ENCODE peak calls at places on chromosomes 5 and 9, in nine cellular contexts. B, K, H, M, I, U, Z, N and O are unnamed samples.

GRCh38 chr9:2559212-2560152 is 62.1 kb upstream of the VLDLR start:
- DNase-seq in M (peak; percentile 71), H (peak; percentile 63), Z (no peak), N (no peak), U (peak; percentile 90), B (no peak), K (peak; percentile 95), I (peak; percentile 87), O (no peak)

GRCh38 chr5:123087173-123088030 is 1.6 kb upstream of the PRDM6 start:
- DNase-seq in H (no peak), U (no peak), K (no peak), Z (no peak), B (no peak), M (no peak), I (no peak), N (no peak), O (no peak)

GRCh38 chr9:121670447-121670846 is 19.0 kb downstream of the DAB2IP start:
- DNase-seq in Z (no peak), U (peak; percentile 89), B (no peak), H (no peak), M (peak; percentile 76), N (no peak), K (peak; percentile 75), I (no peak), O (no peak)

GRCh38 chr5:59483971-59484472 is 409.5 kb downstream of the PDE4D start:
- DNase-seq in N (no peak), I (no peak), K (peak; percentile 11), Z (no peak), H (no peak), M (no peak), B (no peak), U (no peak), O (no peak)

GRCh38 chr5:29001666-29002065 is 1963.3 kb upstream of the CDH9 start:
- DNase-seq in I (no peak), M (no peak), N (no peak), U (no peak), K (no peak), B (no peak), Z (no peak), H (no peak), O (no peak)

GRCh38 chr5:53035868-53036381 is 46.8 kb downstream of the ITGA2 start:
- DNase-seq in N (no peak), K (peak; percentile 66), B (no peak), H (no peak), Z (no peak), I (no peak), U (no peak), M (no peak), O (no peak)

GRCh38 chr9:136881691-136882108 is 4.6 kb upstream of the TRAF2 start:
- DNase-seq in Z (no peak), M (no peak), N (peak; percentile 79), K (peak; percentile 44), B (no peak), U (peak; percentile 53), H (peak; percentile 61), I (no peak), O (peak; percentile 65)

GRCh38 chr5:68449380-68449779 is 233.8 kb downstream of the PIK3R1 start:
- DNase-seq in Z (no peak), I (no peak), K (no peak), H (no peak), M (peak; percentile 71), B (no peak), N (no peak), U (no peak), O (no peak)

GRCh38 chr5:172315599-172316531 is 32.3 kb upstream of the UBTD2 start:
- DNase-seq in Z (no peak), I (no peak), K (no peak), M (no peak), U (no peak), B (no peak), H (no peak), N (no peak), O (no peak)

GRCh38 chr9:91502913-91503649 is 79.4 kb upstream of the NFIL3 start:
- DNase-seq in U (no peak), H (no peak), N (no peak), M (no peak), Z (no peak), K (no peak), I (no peak), B (no peak), O (no peak)

GRCh38 chr9:120152295-120152694 is 427.7 kb downstream of the CDK5RAP2 start:
- DNase-seq in N (no peak), H (no peak), K (no peak), M (peak; percentile 17), B (peak; percentile 48), I (peak; percentile 18), U (no peak), Z (no peak), O (no peak)

GRCh38 chr5:50889790-50890189 is 223.4 kb downstream of the PARP8 start:
- DNase-seq in N (no peak), Z (no peak), B (no peak), H (no peak), U (no peak), K (no peak), I (no peak), M (no peak), O (no peak)

GRCh38 chr9:33022755-33023154 is 2.3 kb upstream of the DNAJA1 start:
- DNase-seq in U (no peak), B (no peak), N (no peak), Z (no peak), K (no peak), M (no peak), I (no peak), H (no peak), O (no peak)

DNA sequence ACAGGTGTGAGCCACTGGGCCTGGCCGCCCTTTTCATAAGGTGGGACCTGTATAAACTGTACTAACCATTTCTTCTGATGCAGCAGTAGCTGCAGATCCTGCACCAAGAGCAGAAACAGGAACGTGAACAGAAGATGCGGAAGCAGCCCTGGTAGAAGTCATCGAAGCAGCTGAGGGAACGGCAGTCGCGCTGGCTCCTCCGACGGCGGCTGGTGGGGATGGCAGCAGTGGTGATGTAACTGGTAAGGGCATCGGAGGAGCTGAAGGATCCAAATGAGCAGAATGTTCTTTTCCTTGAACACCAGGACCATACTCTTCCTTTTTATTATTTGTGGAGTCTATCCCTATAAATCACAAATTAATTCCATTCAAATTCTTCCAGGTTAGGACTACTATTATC is 32.1 kb downstream of the POC5 start:
- DNase-seq in N (no peak), H (no peak), I (no peak), U (no peak), K (no peak), Z (no peak), B (no peak), M (no peak), O (no peak)
- H3K36me3 ChIP-seq in N (no peaks in the 10 kb centered on the region), H (peaks cover 57% of the 10 kb centered on the region), I (peaks cover 43% of the 10 kb centered on the region), U (no peaks in the 10 kb centered on the region), K (peaks cover 4% of the 10 kb centered on the region), Z (peaks cover 23% of the 10 kb centered on the region), B (peaks cover 3% of the 10 kb centered on the region), M (no peaks in the 10 kb centered on the region), O (peaks cover 10% of the 10 kb centered on the region)

GRCh38 chr9:19255112-19255511 is 24.6 kb downstream of the DENND4C start:
- DNase-seq in U (no peak), Z (no peak), I (no peak), M (no peak), B (no peak), N (no peak), K (no peak), H (no peak), O (no peak)

GRCh38 chr9:19252885-19253219 is 22.4 kb downstream of the DENND4C start:
- DNase-seq in Z (no peak), K (no peak), U (no peak), I (no peak), B (no peak), H (no peak), N (no peak), M (no peak), O (no peak)

GRCh38 chr9:19252174-19252884 is 21.8 kb downstream of the DENND4C start:
- DNase-seq in K (no peak), M (no peak), Z (no peak), I (no peak), U (no peak), B (no peak), N (no peak), H (no peak), O (no peak)

GRCh38 chr9:19255821-19256220 is 25.3 kb downstream of the DENND4C start:
- DNase-seq in Z (no peak), H (no peak), K (no peak), N (no peak), U (no peak), M (no peak), B (no peak), I (no peak), O (no peak)
- H3K9me3 ChIP-seq in Z (no peaks in the 10 kb centered on the region), H (no peaks in the 10 kb centered on the region), K (no peaks in the 10 kb centered on the region), N (no peaks in the 10 kb centered on the region), U (no peaks in the 10 kb centered on the region), M (peaks cover 3% of the 10 kb centered on the region), B (no peaks in the 10 kb centered on the region), I (peaks cover 5% of the 10 kb centered on the region), O (no peaks in the 10 kb centered on the region)

GRCh38 chr9:124332756-124333155 is 75.0 kb downstream of the NEK6 start:
- DNase-seq in K (no peak), Z (no peak), H (no peak), U (no peak), M (no peak), B (no peak), I (no peak), N (no peak), O (no peak)

GRCh38 chr9:124334568-124335319 is 77.0 kb downstream of the NEK6 start:
- DNase-seq in Z (no peak), K (no peak), I (no peak), M (no peak), N (peak; percentile 19), B (no peak), U (no peak), H (no peak), O (no peak)

GRCh38 chr9:124332321-124332720 is 74.6 kb downstream of the NEK6 start:
- DNase-seq in U (no peak), B (no peak), Z (no peak), M (no peak), N (no peak), K (no peak), I (no peak), H (no peak), O (no peak)

GRCh38 chr9:124331580-124331979 is 73.8 kb downstream of the NEK6 start:
- DNase-seq in B (no peak), H (no peak), M (no peak), U (no peak), N (no peak), I (no peak), K (no peak), Z (no peak), O (no peak)

DNA sequence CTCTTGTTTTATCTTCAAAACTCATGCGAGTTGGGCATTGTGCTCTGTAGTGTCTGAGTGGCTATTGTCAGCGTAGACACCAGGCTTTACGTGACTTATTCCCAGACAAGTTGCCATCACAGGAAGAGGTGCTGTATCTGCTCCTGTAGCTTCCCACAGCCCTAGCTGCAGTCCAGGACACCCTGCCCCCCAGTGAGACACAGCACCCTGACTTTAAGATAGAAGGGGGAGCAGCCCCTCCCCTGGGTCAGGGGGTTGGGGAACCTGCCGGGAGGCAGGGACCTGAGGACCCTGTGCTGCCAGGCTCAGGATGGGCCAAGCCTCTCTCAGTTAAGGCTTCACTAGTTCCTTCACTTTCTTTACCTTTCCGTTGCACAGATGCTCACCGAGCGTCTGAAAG is 75.4 kb downstream of the NEK6 start:
- DNase-seq in H (no peak), K (no peak), B (no peak), U (no peak), I (no peak), N (no peak), Z (no peak), M (no peak), O (no peak)
- H3K36me3 ChIP-seq in H (peaks cover 99% of the 10 kb centered on the region), K (peaks cover 83% of the 10 kb centered on the region), B (peaks cover 35% of the 10 kb centered on the region), U (no peaks in the 10 kb centered on the region), I (peaks cover 30% of the 10 kb centered on the region), N (no peaks in the 10 kb centered on the region), Z (peaks cover 2% of the 10 kb centered on the region), M (no peaks in the 10 kb centered on the region), O (no peaks in the 10 kb centered on the region)

GRCh38 chr5:8473016-8473415 is 604.1 kb downstream of the MTRR start:
- DNase-seq in U (no peak), H (no peak), I (no peak), B (no peak), N (no peak), K (no peak), M (no peak), Z (no peak), O (no peak)
- H3K9me3 ChIP-seq in U (no peaks in the 10 kb centered on the region), H (peaks cover 16% of the 10 kb centered on the region), I (peaks cover 9% of the 10 kb centered on the region), B (no peaks in the 10 kb centered on the region), N (peaks cover 17% of the 10 kb centered on the region), K (peaks cover 7% of the 10 kb centered on the region), M (no peaks in the 10 kb centered on the region), Z (no peaks in the 10 kb centered on the region), O (no peaks in the 10 kb centered on the region)